ENCODE peak calls at places on chromosomes 1 and 21, in six cellular contexts. L, Y, N, T, O and I are unnamed samples.

GRCh38 chr1:200893411-200893901 is 1.2 kb upstream of the INAVA start:
- DNase-seq in L (no peak), Y (no peak), N (no peak), T (no peak), O (no peak), I (no peak)

GRCh38 chr1:198776602-198777029 is 137.8 kb downstream of the PTPRC start:
- DNase-seq in L (no peak), Y (no peak), N (no peak), T (no peak), O (no peak), I (no peak)

GRCh38 chr1:201691716-201692115 is 137.2 kb upstream of the IPO9 start:
- DNase-seq in L (no peak), Y (no peak), N (no peak), T (no peak), O (no peak), I (no peak)

GRCh38 chr1:222049176-222049575 is 307.3 kb upstream of the DUSP10 start:
- DNase-seq in L (no peak), Y (no peak), N (no peak), T (no peak), O (no peak), I (no peak)

GRCh38 chr1:215645182-215645581 is 78.1 kb downstream of the KCTD3 start:
- DNase-seq in L (no peak), Y (no peak), N (no peak), T (no peak), O (no peak), I (no peak)

GRCh38 chr1:6995789-6996188 is 210.5 kb downstream of the CAMTA1 start:
- DNase-seq in L (no peak), Y (no peak), N (no peak), T (no peak), O (no peak), I (no peak)

GRCh38 chr1:56169856-56170255 is 409.5 kb downstream of the PLPP3 start:
- DNase-seq in L (no peak), Y (no peak), N (no peak), T (no peak), O (no peak), I (no peak)

GRCh38 chr1:81811757-81812371 is 11.1 kb downstream of the ADGRL2 start:
- DNase-seq in L (peak), Y (no peak), N (no peak), T (no peak), O (no peak), I (no peak)

GRCh38 chr1:19504796-19505693 is 19.7 kb upstream of the CAPZB start:
- DNase-seq in L (no peak), Y (no peak), N (no peak), T (no peak), O (no peak), I (no peak)

GRCh38 chr1:182460550-182460951 is 10.6 kb downstream of the RGSL1 start:
- DNase-seq in L (no peak), Y (no peak), N (no peak), T (no peak), O (no peak), I (no peak)

GRCh38 chr1:110608247-110608646 is 2.1 kb upstream of the KCNA2 start:
- DNase-seq in L (no peak), Y (no peak), N (no peak), T (no peak), O (no peak), I (no peak)

GRCh38 chr1:58749646-58750045 is 34.2 kb downstream of the JUN start:
- DNase-seq in L (no peak), Y (no peak), N (no peak), T (no peak), O (no peak), I (no peak)

GRCh38 chr1:2606806-2607680 is 20.5 kb downstream of the PRXL2B start:
- DNase-seq in L (no peak), Y (no peak), N (no peak), T (no peak), O (no peak), I (no peak)

GRCh38 chr1:52915855-52916220 is 5.7 kb downstream of the ECHDC2 start:
- DNase-seq in L (no peak), Y (no peak), N (no peak), T (no peak), O (no peak), I (no peak)

GRCh38 chr1:243438815-243439214 is 183.0 kb downstream of the SDCCAG8 start:
- DNase-seq in L (no peak), Y (no peak), N (no peak), T (no peak), O (no peak), I (no peak)

GRCh38 chr1:152398812-152399698 is 15.0 kb downstream of the CRNN start:
- DNase-seq in L (peak), Y (no peak), N (peak), T (no peak), O (no peak), I (peak)

GRCh38 chr1:159921251-159921650 is 4.1 kb downstream of the TAGLN2 start:
- DNase-seq in L (no peak), Y (peak), N (no peak), T (no peak), O (no peak), I (no peak)

GRCh38 chr21:25506887-25507286 is 100.4 kb downstream of the MRPL39 start:
- DNase-seq in L (no peak), Y (no peak), N (no peak), T (no peak), O (no peak), I (no peak)

GRCh38 chr1:40072142-40072541 is 24.9 kb downstream of the PPT1 start:
- DNase-seq in L (no peak), Y (no peak), N (no peak), T (no peak), O (no peak), I (no peak)

GRCh38 chr1:101004061-101004460 is 21.5 kb downstream of the DPH5 start:
- DNase-seq in L (no peak), Y (no peak), N (peak), T (no peak), O (no peak), I (no peak)

GRCh38 chr1:229114315-229114714 is 156.6 kb upstream of the RAB4A start:
- DNase-seq in L (no peak), Y (no peak), N (no peak), T (no peak), O (no peak), I (no peak)

GRCh38 chr1:151443846-151444790 is 15.2 kb downstream of the POGZ start:
- DNase-seq in L (peak), Y (peak), N (peak), T (no peak), O (peak), I (peak)

GRCh38 chr21:32298148-32298559 is 501 bp upstream of the MRAP start:
- DNase-seq in L (no peak), Y (no peak), N (no peak), T (no peak), O (no peak), I (no peak)

GRCh38 chr21:33569986-33570385 is 18.5 kb downstream of the DONSON start:
- DNase-seq in L (no peak), Y (no peak), N (no peak), T (no peak), O (no peak), I (no peak)

GRCh38 chr1:192631749-192632148 is 4.2 kb upstream of the RGS13 start:
- DNase-seq in L (no peak), Y (no peak), N (no peak), T (no peak), O (no peak), I (no peak)

GRCh38 chr21:34544032-34544496 is 32.1 kb upstream of the KCNE1 start:
- DNase-seq in L (peak), Y (no peak), N (peak), T (peak), O (peak), I (peak)

GRCh38 chr1:108512239-108513071 is 47.4 kb upstream of the EEIG2 start:
- DNase-seq in L (peak), Y (no peak), N (no peak), T (no peak), O (peak), I (peak)

GRCh38 chr1:67599085-67599484 is 85.9 kb upstream of the GADD45A start:
- DNase-seq in L (no peak), Y (no peak), N (no peak), T (no peak), O (no peak), I (no peak)

GRCh38 chr1:67596674-67597073 is 88.3 kb upstream of the GADD45A start:
- DNase-seq in L (no peak), Y (no peak), N (no peak), T (no peak), O (no peak), I (no peak)

GRCh38 chr1:67601539-67601938 is 83.5 kb upstream of the GADD45A start:
- DNase-seq in L (no peak), Y (no peak), N (no peak), T (no peak), O (no peak), I (no peak)

GRCh38 chr1:67594764-67595163 is 90.2 kb upstream of the GADD45A start:
- DNase-seq in L (no peak), Y (no peak), N (no peak), T (no peak), O (no peak), I (no peak)

GRCh38 chr1:67597336-67597735 is 87.7 kb upstream of the GADD45A start:
- DNase-seq in L (no peak), Y (no peak), N (no peak), T (no peak), O (no peak), I (no peak)
- TF ChIP-seq ZNF274 in L (no peak), Y (no peak), N (no peak), T (no peak), O (no peak), I (no peak)

GRCh38 chr1:16249838-16250241 is 12.9 kb upstream of the CPLANE2 start:
- DNase-seq in L (no peak), Y (no peak), N (peak), T (no peak), O (no peak), I (no peak)
- TF ChIP-seq ZNF274 in L (no peak), Y (no peak), N (no peak), T (no peak), O (no peak), I (no peak)

DNA sequence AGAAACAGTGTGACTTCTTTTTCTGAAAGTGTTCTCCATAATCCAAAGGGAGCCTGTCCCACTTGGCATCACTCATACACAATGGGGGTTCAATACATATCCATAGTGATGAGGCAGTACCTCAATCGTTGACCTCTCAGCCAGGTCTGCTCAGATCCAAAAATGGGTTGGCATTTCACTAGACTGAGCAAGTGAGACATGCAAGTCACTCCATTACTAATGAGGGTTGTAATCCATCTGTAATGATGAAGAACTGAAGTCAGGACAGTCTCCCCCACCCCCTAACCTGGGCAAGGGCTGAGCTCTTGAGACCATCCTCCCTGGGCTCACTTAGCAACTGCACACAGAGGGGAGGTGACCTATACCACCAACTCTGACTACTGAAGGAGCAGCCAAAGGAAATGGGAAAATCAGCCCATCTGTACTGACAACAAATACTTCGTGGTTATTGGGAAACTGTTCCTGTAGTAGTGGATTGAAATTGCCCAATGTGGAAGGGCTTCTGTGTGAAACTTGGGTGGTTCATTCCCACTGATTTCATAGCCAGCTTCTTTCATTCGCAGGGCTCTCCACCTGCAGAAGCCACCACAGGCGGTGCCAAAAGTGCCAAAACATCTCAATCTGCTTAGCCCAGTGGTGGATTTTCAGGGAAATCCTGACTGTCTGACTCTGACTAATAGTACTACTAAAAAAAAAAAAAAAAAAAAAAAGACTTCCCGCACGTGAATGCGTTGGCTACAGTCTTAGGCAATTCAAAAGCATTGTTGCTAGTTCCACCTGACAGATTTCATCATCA is 5.0 kb downstream of the NGF start:
- DNase-seq in L (no peak), Y (no peak), N (no peak), T (no peak), O (no peak), I (no peak)
- TF ChIP-seq ZNF274 in L (no peak), Y (no peak), N (no peak), T (no peak), O (no peak), I (no peak)

GRCh38 chr1:60705026-60705425 is 377.3 kb upstream of the NFIA start:
- DNase-seq in L (no peak), Y (no peak), N (no peak), T (no peak), O (no peak), I (no peak)
- TF ChIP-seq ZNF274 in L (no peak), Y (no peak), N (no peak), T (no peak), O (no peak), I (no peak)